ENCODE peak calls at places on chromosome 20, in seven cellular contexts. R is SW480; F is progenitor cell of endocrine pancreas; X is activated CD4-positive, alpha-beta T cell treated with anti-CD3 and anti-CD28 coated beads, Interleukin-2, amount 50 U/mL, for 4 hours; H is transverse colon; E is stimulated activated CD8-positive, alpha-beta memory T cell treated with anti-CD3 and anti-CD28 coated beads, Interleukin-12 subunit alpha, Interleukin-12 subunit beta, amount 100 ng/mL, for 1 hour; W is cardiac muscle cell. O is an unnamed sample.

GRCh38 chr20:59618131-59618530 is 13.8 kb downstream of the PHACTR3 start:
- DNase-seq in R (no peak), F (no peak), E (no peak), X (no peak), W (no peak), H (no peak), O (no peak)

GRCh38 chr20:15726416-15726815 is 846.8 kb downstream of the KIF16B start:
- DNase-seq in H (no peak), X (no peak), F (no peak), E (no peak), W (no peak), R (no peak), O (no peak)

GRCh38 chr20:48652961-48653705 is 174.7 kb downstream of the PREX1 start:
- DNase-seq in X (no peak), H (no peak), W (no peak), F (no peak), E (no peak), R (no peak), O (no peak)

GRCh38 chr20:8082999-8083398 is 49.1 kb upstream of the PLCB1 start:
- DNase-seq in X (no peak), R (no peak), E (no peak), H (no peak), F (no peak), W (no peak), O (no peak)

GRCh38 chr20:44056010-44056698 is 130.8 kb downstream of the JPH2 start:
- DNase-seq in X (peak), E (peak), F (peak), H (peak), W (peak), R (peak), O (peak)

GRCh38 chr20:10861619-10862018 is 187.8 kb upstream of the JAG1 start:
- DNase-seq in F (no peak), X (no peak), H (peak), R (no peak), W (no peak), E (no peak), O (no peak)

GRCh38 chr20:38139919-38140753 is 24.9 kb downstream of the TGM2 start:
- DNase-seq in X (no peak), E (no peak), H (peak), W (no peak), F (no peak), R (peak), O (no peak)

GRCh38 chr20:39347626-39348025 is 385.5 kb downstream of the DHX35 start:
- DNase-seq in F (no peak), R (no peak), E (no peak), X (no peak), H (no peak), W (no peak), O (no peak)